ENCODE peak calls at places on chromosomes 12 and 14, in five cellular contexts. Q is effector memory CD4-positive, alpha-beta T cell; V is stomach; C is SK-N-SH; Z is NT2/D1. A is an unnamed sample.

GRCh38 chr14:93019970-93020369 is 95.8 kb downstream of the ITPK1 start:
- DNase-seq in Q (no peak), C (no peak), Z (no peak), V (no peak), A (no peak)

GRCh38 chr12:108697905-108698304 is 33.4 kb downstream of the CORO1C start:
- DNase-seq in V (no peak), C (no peak), Q (no peak), Z (no peak), A (no peak)

GRCh38 chr12:88242161-88242925 is 100.2 kb downstream of the TMTC3 start:
- DNase-seq in C (no peak), Z (no peak), V (no peak), Q (no peak), A (peak; percentile 98)

GRCh38 chr14:101858791-101859537 is 97.5 kb downstream of the PPP2R5C start:
- DNase-seq in V (no peak), Q (no peak), Z (no peak), C (peak; percentile 50), A (no peak)

GRCh38 chr12:67911293-67911637 is 78.0 kb upstream of the IFNG-AS1 start:
- DNase-seq in Q (no peak), V (no peak), C (no peak), Z (no peak), A (no peak)

GRCh38 chr12:121534495-121535148 is 46.2 kb downstream of the KDM2B start:
- DNase-seq in Z (peak; percentile 86), Q (peak; percentile 73), V (no peak), C (no peak), A (no peak)

GRCh38 chr14:73786632-73786941 is 65.0 kb upstream of the PTGR2 start:
- DNase-seq in Q (peak; percentile 24), Z (no peak), V (peak; percentile 46), C (peak; percentile 83), A (no peak)

GRCh38 chr12:77352941-77353340 is 287.6 kb upstream of the E2F7 start:
- DNase-seq in V (no peak), C (no peak), Z (no peak), Q (no peak), A (no peak)

GRCh38 chr12:101685121-101685520 is 12.3 kb upstream of the CHPT1 start:
- DNase-seq in Q (no peak), Z (no peak), C (no peak), V (no peak), A (no peak)

GRCh38 chr12:105083551-105084105 is 630 bp downstream of the ALDH1L2 start:
- DNase-seq in Z (no peak), Q (no peak), V (peak; percentile 58), C (peak; percentile 49), A (no peak)

GRCh38 chr12:10167588-10167987 is 4.3 kb downstream of the OLR1 start:
- DNase-seq in C (no peak), Z (no peak), V (no peak), Q (no peak), A (no peak)

GRCh38 chr12:5513406-5513805 is 81.5 kb downstream of the NTF3 start:
- DNase-seq in Q (no peak), Z (no peak), C (no peak), V (no peak), A (no peak)

GRCh38 chr14:68309121-68309520 is 483.7 kb downstream of the ZFP36L1 start:
- DNase-seq in V (no peak), C (no peak), Q (no peak), Z (no peak), A (no peak)

GRCh38 chr14:51293926-51294290 is 53.9 kb downstream of the TMX1 start:
- DNase-seq in V (no peak), Q (no peak), Z (no peak), C (no peak), A (no peak)

GRCh38 chr12:111100003-111100402 is 179.6 kb upstream of the MYL2 start:
- DNase-seq in Z (no peak), Q (no peak), V (no peak), C (no peak), A (no peak)

GRCh38 chr12:120356567-120357030 is 12.4 kb downstream of the MSI1 start:
- DNase-seq in Z (peak; percentile 76), V (peak; percentile 78), Q (peak; percentile 54), C (peak; percentile 93), A (peak; percentile 74)

GRCh38 chr12:101935769-101936741 is 58.7 kb downstream of the DRAM1 start:
- DNase-seq in C (no peak), Q (no peak), Z (no peak), V (no peak), A (peak; percentile 90)

GRCh38 chr14:106875503-106875902 is 1349.1 kb downstream of the TMEM121 start:
- DNase-seq in Z (no peak), V (peak; percentile 51), Q (no peak), C (no peak), A (no peak)

GRCh38 chr12:61546296-61546695 is 713.9 kb upstream of the USP15 start:
- DNase-seq in Q (no peak), C (no peak), Z (no peak), V (no peak), A (no peak)

GRCh38 chr12:14473707-14474287 is 93.9 kb downstream of the PLBD1 start:
- DNase-seq in V (no peak), C (peak; percentile 2), Q (no peak), Z (no peak), A (no peak)

GRCh38 chr12:57813971-57814771 is 4.4 kb downstream of the AVIL start:
- DNase-seq in Z (no peak), V (no peak), Q (no peak), C (peak; percentile 27), A (no peak)

GRCh38 chr12:61993734-61994345 is 266.4 kb upstream of the USP15 start:
- DNase-seq in C (no peak), Q (no peak), V (no peak), Z (peak; percentile 44), A (peak; percentile 0)

GRCh38 chr12:53999596-54000104 is 311 bp upstream of the HOXC9 start:
- DNase-seq in V (no peak), C (peak; percentile 88), Q (no peak), Z (no peak), A (peak; percentile 42)

GRCh38 chr12:76183459-76184186 is 99.1 kb upstream of the NAP1L1 start:
- DNase-seq in Q (no peak), Z (no peak), V (no peak), C (no peak), A (peak; percentile 99)

GRCh38 chr12:82225871-82226270 is 132.3 kb downstream of the CCDC59 start:
- DNase-seq in Z (no peak), Q (no peak), V (no peak), C (no peak), A (no peak)

GRCh38 chr12:68534108-68534507 is 76.6 kb upstream of the RAP1B start:
- DNase-seq in Z (no peak), Q (no peak), V (no peak), C (no peak), A (no peak)

GRCh38 chr12:129169928-129170327 is 316.6 kb downstream of the GLT1D1 start:
- DNase-seq in C (no peak), V (no peak), Q (no peak), Z (no peak), A (no peak)

DNA sequence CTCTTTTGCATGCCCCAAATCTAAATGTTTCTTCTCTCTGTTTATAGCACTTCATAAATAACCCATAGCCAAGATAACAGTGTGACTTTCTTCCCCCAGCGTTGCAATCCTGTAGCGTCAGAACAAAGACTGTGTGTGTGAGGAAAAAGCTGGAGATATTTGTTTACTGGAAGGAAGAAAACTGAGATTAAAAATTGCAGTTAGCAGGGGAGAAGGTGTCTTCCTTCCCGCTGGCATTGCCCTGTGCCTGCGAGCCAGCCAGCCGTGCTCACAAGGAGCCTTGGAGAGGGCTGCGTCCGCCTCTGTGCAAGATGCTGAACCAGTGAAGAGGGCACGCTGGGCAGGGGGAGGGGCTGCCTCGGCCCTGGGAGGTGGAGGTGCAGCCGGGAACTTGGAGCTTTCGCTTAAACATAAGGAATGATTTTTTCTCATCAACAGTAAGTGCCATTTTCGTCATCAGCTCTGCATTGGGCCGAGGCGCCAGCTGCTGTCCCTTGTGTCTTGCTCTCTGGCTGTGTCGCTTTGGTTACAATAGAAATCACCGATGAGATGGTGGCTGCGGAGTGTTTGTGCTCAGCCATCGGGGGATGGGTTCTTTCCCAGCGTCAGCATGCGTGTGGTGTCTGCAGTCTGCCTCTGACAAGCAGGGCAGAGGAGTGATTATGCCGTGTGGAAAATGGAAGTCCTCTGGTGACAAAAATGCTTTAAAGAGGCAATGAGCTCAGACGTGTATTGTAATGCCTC is 97.3 kb downstream of the ESR2 start:
- DNase-seq in C (peak; percentile 79), Q (no peak), V (peak; percentile 40), Z (peak; percentile 15), A (no peak)
- H3K4me3 ChIP-seq in C (peak overlapping the region; percentile 57), Q (no peak overlapping the region), V (peak overlapping the region; percentile 34), Z (peak overlapping the region; percentile 22), A (peak overlapping the region; percentile 37)

GRCh38 chr14:37593496-37594237 is 1.4 kb downstream of the FOXA1 start:
- DNase-seq in V (no peak), Q (no peak), Z (no peak), C (no peak), A (no peak)
- H3K4me3 ChIP-seq in V (peak overlapping the region; percentile 67), Q (no peak overlapping the region), Z (no peak overlapping the region), C (no peak overlapping the region), A (no peak overlapping the region)

GRCh38 chr12:49342914-49343731 is 3.6 kb upstream of the DNAJC22 start:
- DNase-seq in V (peak; percentile 24), Z (no peak), Q (no peak), C (no peak), A (no peak)
- H3K4me3 ChIP-seq in V (peak overlapping the region; percentile 57), Z (peak overlapping the region; percentile 31), Q (peak overlapping the region; percentile 46), C (peak overlapping the region; percentile 37), A (peak overlapping the region; percentile 4)

GRCh38 chr14:96205994-96206392 is 1.4 kb downstream of the BDKRB2 start:
- DNase-seq in Z (no peak), C (no peak), Q (no peak), V (no peak), A (no peak)

GRCh38 chr14:96203635-96204034 is 1.0 kb upstream of the BDKRB2 start:
- DNase-seq in Q (no peak), Z (no peak), C (no peak), V (no peak), A (no peak)

GRCh38 chr14:96204151-96205058 is at the start of gene BDKRB2:
- DNase-seq in Z (peak; percentile 23), Q (no peak), C (peak; percentile 91), V (peak; percentile 72), A (peak; percentile 46)

GRCh38 chr14:96206461-96206860 is 1.8 kb downstream of the BDKRB2 start:
- DNase-seq in Q (no peak), V (no peak), C (no peak), Z (no peak), A (no peak)

DNA sequence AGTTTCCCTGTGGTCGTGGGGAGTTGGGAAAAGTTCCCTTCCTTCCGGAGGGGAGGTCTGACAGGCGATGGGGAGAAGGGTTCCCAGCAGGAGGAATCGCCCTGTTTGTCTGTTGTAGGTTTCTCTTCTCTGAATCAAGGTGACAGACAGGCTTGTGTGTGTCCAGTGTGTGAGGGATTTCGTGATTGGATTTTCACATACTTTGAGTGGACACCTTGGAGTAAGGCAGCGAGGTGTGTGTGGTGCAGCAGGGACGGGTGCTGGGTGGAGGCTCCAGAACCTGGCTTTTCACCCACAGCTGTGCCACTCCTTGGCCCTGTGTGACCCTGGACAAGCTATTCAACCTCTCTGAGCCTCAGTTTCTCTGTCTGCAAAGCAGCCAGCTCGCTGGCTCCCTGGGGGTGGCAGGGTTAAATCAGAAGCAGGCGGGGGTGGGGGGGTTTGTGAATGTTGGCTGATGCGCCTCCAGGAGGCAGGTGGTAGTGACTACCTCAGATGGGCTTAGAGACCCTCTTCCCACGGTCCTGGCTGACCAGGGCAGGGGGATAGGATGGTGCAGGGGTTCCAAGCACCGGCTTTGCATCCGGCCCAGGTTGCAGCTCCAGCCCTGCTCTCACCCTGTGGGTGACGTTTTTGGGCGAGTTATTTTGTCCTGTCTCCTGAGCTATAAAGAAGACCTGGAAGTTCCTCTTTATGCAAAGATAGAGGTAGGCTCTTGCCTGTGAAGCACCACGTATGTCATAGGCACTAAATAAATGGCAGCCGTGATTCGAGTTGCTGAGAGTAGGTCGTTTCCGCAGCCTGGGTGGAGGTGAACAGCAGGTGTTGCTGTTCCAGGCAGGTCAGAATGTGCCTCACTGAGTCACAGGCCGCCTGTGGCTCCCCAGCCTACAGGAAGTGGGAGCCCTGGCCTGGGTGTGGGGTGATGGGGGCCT is 687 bp downstream of the BDKRB2 start:
- DNase-seq in C (no peak), V (no peak), Q (no peak), Z (no peak), A (no peak)
- H3K4me3 ChIP-seq in C (peak overlapping the region; percentile 48), V (peak overlapping the region; percentile 44), Q (no peak overlapping the region), Z (peak overlapping the region; percentile 41), A (peak overlapping the region; percentile 52)

A was measured in HFF-Myc.